ENCODE peak calls at places on chromosomes 12 and 14, in six cellular contexts. J is WTC11, Y is T follicular helper cell, E is dorsolateral prefrontal cortex, V is A549, G is GM23248. R is an unnamed sample.

GRCh38 chr12:43206396-43206795 is 345.6 kb downstream of the ADAMTS20 start:
- DNase-seq in J (no peak), Y (no peak), E (no peak), V (no peak), G (peak; percentile 63), R (no peak)

GRCh38 chr12:53971129-53971528 is 1.8 kb upstream of the HOXC11 start:
- DNase-seq in J (no peak), Y (no peak), E (no peak), V (no peak), G (no peak), R (no peak)

GRCh38 chr14:53399057-53399456 is 245.9 kb upstream of the DDHD1 start:
- DNase-seq in J (peak; percentile 58), Y (no peak), E (no peak), V (peak; percentile 35), G (peak; percentile 42), R (peak; percentile 67)

GRCh38 chr14:104680806-104681688 is 8.4 kb upstream of the INF2 start:
- DNase-seq in J (no peak), Y (no peak), E (peak; percentile 91), V (peak; percentile 87), G (peak; percentile 94), R (no peak)

GRCh38 chr12:92844147-92844763 is 84.8 kb downstream of the EEA1 start:
- DNase-seq in J (no peak), Y (no peak), E (no peak), V (no peak), G (no peak), R (no peak)

GRCh38 chr12:88750867-88751543 is 170.7 kb upstream of the KITLG start:
- DNase-seq in J (no peak), Y (no peak), E (no peak), V (no peak), G (no peak), R (no peak)

GRCh38 chr14:75984674-75985073 is 889 bp upstream of the IFT43 start:
- DNase-seq in J (no peak), Y (no peak), E (no peak), V (no peak), G (no peak), R (no peak)

GRCh38 chr12:48883305-48884171 is 17.9 kb upstream of the RND1 start:
- DNase-seq in J (peak; percentile 23), Y (no peak), E (no peak), V (no peak), G (no peak), R (no peak)

GRCh38 chr12:108525681-108526080 is 10.6 kb downstream of the FICD start:
- DNase-seq in J (no peak), Y (no peak), E (no peak), V (no peak), G (peak; percentile 89), R (no peak)

GRCh38 chr14:104080557-104081492 is 4.7 kb upstream of the ASPG start:
- DNase-seq in J (no peak), Y (no peak), E (no peak), V (no peak), G (no peak), R (no peak)

GRCh38 chr14:103334644-103335603 is 887 bp downstream of the EIF5 start:
- DNase-seq in J (peak; percentile 49), Y (peak; percentile 59), E (peak; percentile 71), V (no peak), G (peak; percentile 92), R (no peak)

GRCh38 chr14:21860172-21860571 is 186.6 kb upstream of the OR4E1 start:
- DNase-seq in J (peak; percentile 58), Y (peak; percentile 25), E (no peak), V (peak; percentile 7), G (peak; percentile 8), R (peak; percentile 50)

GRCh38 chr12:86931714-86932113 is 675.5 kb upstream of the MGAT4C start:
- DNase-seq in J (no peak), Y (no peak), E (no peak), V (no peak), G (no peak), R (no peak)

GRCh38 chr14:85399196-85399595 is 130.7 kb upstream of the FLRT2 start:
- DNase-seq in J (no peak), Y (no peak), E (no peak), V (no peak), G (peak; percentile 44), R (no peak)

GRCh38 chr12:113340061-113340460 is 5.2 kb upstream of the SLC8B1 start:
- DNase-seq in J (no peak), Y (no peak), E (no peak), V (no peak), G (no peak), R (no peak)

GRCh38 chr14:59455411-59455810 is 9.8 kb downstream of the GPR135 start:
- DNase-seq in J (no peak), Y (no peak), E (no peak), V (no peak), G (peak; percentile 79), R (no peak)

GRCh38 chr12:38149395-38150073 is 167.0 kb upstream of the ALG10B start:
- DNase-seq in J (no peak), Y (no peak), E (no peak), V (no peak), G (no peak), R (no peak)

GRCh38 chr14:101813833-101814232 is 52.3 kb downstream of the PPP2R5C start:
- DNase-seq in J (no peak), Y (no peak), E (no peak), V (no peak), G (peak; percentile 13), R (no peak)

R was measured in iPS DF 19.7.